ENCODE peak calls at places on chromosomes 2 and 18, in ten cellular contexts. J, E, Q, T, D, W, V, C, R and L are unnamed samples.
A peak's percentile ranks its signal among the peaks of the same experiment; 100 is the strongest.

GRCh38 chr2:105194022-105194681 is 47.4 kb upstream of the GPR45 start:
- DNase-seq in J (no peak), E (no peak), Q (no peak), T (no peak), D (no peak), W (no peak), V (no peak), C (no peak), R (no peak), L (no peak)

GRCh38 chr2:14638488-14638887 is 6.0 kb downstream of the LRATD1 start:
- DNase-seq in J (no peak), E (no peak), Q (no peak), T (no peak), D (no peak), W (no peak), V (no peak), C (no peak), R (no peak), L (no peak)

GRCh38 chr18:24421831-24422230 is 4.6 kb upstream of the IMPACT start:
- DNase-seq in J (no peak), E (no peak), Q (no peak), T (no peak), D (no peak), W (no peak), V (no peak), C (no peak), R (no peak), L (no peak)

GRCh38 chr2:204634564-204634963 is 89.3 kb downstream of the PARD3B start:
- DNase-seq in J (no peak), E (no peak), Q (no peak), T (no peak), D (no peak), W (no peak), V (no peak), C (no peak), R (no peak), L (no peak)

GRCh38 chr2:72883356-72883962 is 3.7 kb upstream of the SPR start:
- DNase-seq in J (peak; percentile 49), E (no peak), Q (no peak), T (no peak), D (no peak), W (no peak), V (no peak), C (peak; percentile 44), R (peak; percentile 28), L (peak; percentile 77)

GRCh38 chr2:5175231-5175630 is 517.0 kb upstream of the SOX11 start:
- DNase-seq in J (no peak), E (no peak), Q (no peak), T (no peak), D (no peak), W (no peak), V (no peak), C (no peak), R (no peak), L (no peak)

GRCh38 chr2:173075056-173075780 is 428 bp upstream of the MAP3K20 start:
- DNase-seq in J (no peak), E (no peak), Q (no peak), T (no peak), D (no peak), W (no peak), V (no peak), C (no peak), R (no peak), L (no peak)

GRCh38 chr2:64376926-64377325 is 77.0 kb upstream of the LGALSL start:
- DNase-seq in J (no peak), E (no peak), Q (no peak), T (no peak), D (peak; percentile 73), W (no peak), V (no peak), C (no peak), R (no peak), L (no peak)

GRCh38 chr2:63984606-63985359 is 34.4 kb downstream of the VPS54 start:
- DNase-seq in J (no peak), E (no peak), Q (no peak), T (no peak), D (no peak), W (no peak), V (no peak), C (no peak), R (no peak), L (no peak)

GRCh38 chr18:7743256-7743655 is 176.1 kb downstream of the PTPRM start:
- DNase-seq in J (no peak), E (no peak), Q (no peak), T (no peak), D (no peak), W (no peak), V (no peak), C (no peak), R (no peak), L (no peak)

GRCh38 chr18:13989209-13989608 is 73.9 kb upstream of the MC2R start:
- DNase-seq in J (no peak), E (no peak), Q (no peak), T (no peak), D (no peak), W (no peak), V (no peak), C (no peak), R (no peak), L (no peak)

GRCh38 chr2:84879595-84880394 is 1.1 kb downstream of the TRABD2A start:
- DNase-seq in J (no peak), E (no peak), Q (no peak), T (peak; percentile 71), D (no peak), W (no peak), V (no peak), C (no peak), R (no peak), L (no peak)

GRCh38 chr2:7437122-7437521 is 519.9 kb downstream of the RNF144A start:
- DNase-seq in J (no peak), E (no peak), Q (no peak), T (peak; percentile 53), D (no peak), W (no peak), V (no peak), C (no peak), R (no peak), L (no peak)

GRCh38 chr2:168373468-168373867 is 82.6 kb upstream of the CERS6 start:
- DNase-seq in J (no peak), E (no peak), Q (no peak), T (no peak), D (no peak), W (no peak), V (no peak), C (no peak), R (no peak), L (no peak)

GRCh38 chr2:173048901-173049661 is 26.6 kb upstream of the MAP3K20 start:
- DNase-seq in J (peak; percentile 98), E (peak; percentile 92), Q (no peak), T (peak; percentile 38), D (peak; percentile 100), W (peak; percentile 85), V (peak; percentile 88), C (peak; percentile 71), R (peak; percentile 97), L (no peak)

GRCh38 chr18:1094408-1094807 is 189.7 kb downstream of the ADCYAP1 start:
- DNase-seq in J (peak; percentile 86), E (no peak), Q (no peak), T (no peak), D (no peak), W (no peak), V (no peak), C (no peak), R (peak; percentile 39), L (no peak)

GRCh38 chr2:64017811-64018714 is 1.2 kb downstream of the VPS54 start:
- DNase-seq in J (peak; percentile 57), E (no peak), Q (no peak), T (peak; percentile 29), D (no peak), W (no peak), V (no peak), C (no peak), R (peak; percentile 26), L (no peak)

GRCh38 chr2:89837962-89838625 is 1146.6 kb downstream of the RPIA start:
- DNase-seq in J (peak; percentile 32), E (no peak), Q (no peak), T (peak; percentile 12), D (no peak), W (no peak), V (no peak), C (no peak), R (no peak), L (no peak)

GRCh38 chr2:182509231-182509630 is 82.4 kb upstream of the PDE1A start:
- DNase-seq in J (no peak), E (no peak), Q (no peak), T (no peak), D (no peak), W (no peak), V (no peak), C (no peak), R (no peak), L (no peak)

GRCh38 chr2:135925571-135925970 is 49.3 kb upstream of the MCM6 start:
- DNase-seq in J (peak; percentile 51), E (no peak), Q (no peak), T (no peak), D (no peak), W (no peak), V (no peak), C (no peak), R (peak; percentile 15), L (no peak)

GRCh38 chr2:17813742-17814458 is 2.4 kb upstream of the MSGN1 start:
- DNase-seq in J (peak; percentile 22), E (no peak), Q (no peak), T (peak; percentile 89), D (no peak), W (no peak), V (peak; percentile 30), C (no peak), R (peak; percentile 71), L (no peak)

GRCh38 chr2:152648336-152648735 is 68.9 kb downstream of the PRPF40A start:
- DNase-seq in J (peak; percentile 39), E (no peak), Q (no peak), T (no peak), D (no peak), W (no peak), V (no peak), C (peak; percentile 5), R (peak; percentile 8), L (no peak)
- TF ChIP-seq CTCF in J (peak; percentile 37), E (peak; percentile 49), Q (no peak), T (no peak), D (peak; percentile 58), W (peak; percentile 16), V (no peak), C (no peak), R (peak; percentile 39), L (peak; percentile 41)

GRCh38 chr18:10032331-10032979 is 118.6 kb downstream of the VAPA start:
- DNase-seq in J (no peak), E (no peak), Q (no peak), T (no peak), D (no peak), W (no peak), V (no peak), C (no peak), R (no peak), L (no peak)
- TF ChIP-seq CTCF in J (peak; percentile 47), E (no peak), Q (no peak), T (no peak), D (no peak), W (no peak), V (peak; percentile 38), C (no peak), R (no peak), L (no peak)

GRCh38 chr2:120465701-120465988 is 119.7 kb downstream of the INHBB start:
- DNase-seq in J (no peak), E (no peak), Q (no peak), T (no peak), D (no peak), W (no peak), V (no peak), C (no peak), R (no peak), L (no peak)
- TF ChIP-seq CTCF in J (no peak), E (no peak), Q (no peak), T (no peak), D (no peak), W (no peak), V (no peak), C (no peak), R (no peak), L (no peak)

GRCh38 chr2:71070294-71071025 is 2.0 kb downstream of the NAGK start:
- DNase-seq in J (peak; percentile 22), E (no peak), Q (no peak), T (peak; percentile 33), D (no peak), W (peak; percentile 7), V (no peak), C (peak; percentile 58), R (peak; percentile 57), L (no peak)
- TF ChIP-seq CTCF in J (peak; percentile 45), E (no peak), Q (no peak), T (no peak), D (no peak), W (peak; percentile 39), V (no peak), C (peak; percentile 21), R (peak; percentile 59), L (no peak)